ENCODE peak calls at places on chromosomes 12 and 14, in ten cellular contexts. M is pancreas, X is upper lobe of left lung, S is fibroblast of the aortic adventitia, L is AG09309, U is bronchial epithelial cell, N is fibroblast of pulmonary artery, I is AG04450, B is ovary, R is HCT116. V is an unnamed sample.

GRCh38 chr12:30753233-30753632 is 1.5 kb downstream of the CAPRIN2 start:
- DNase-seq in M (no peak), X (no peak), S (peak; percentile 52), L (no peak), U (peak; percentile 29), N (peak; percentile 64), I (no peak), B (no peak), R (no peak), V (peak; percentile 44)

GRCh38 chr12:32400114-32400672 is 835 bp downstream of the FGD4 start:
- DNase-seq in M (no peak), X (no peak), S (no peak), L (no peak), U (peak; percentile 59), N (peak; percentile 20), I (no peak), B (no peak), R (peak; percentile 7), V (peak; percentile 70)

GRCh38 chr12:15404485-15404884 is 82.2 kb downstream of the PTPRO start:
- DNase-seq in M (no peak), X (no peak), S (peak; percentile 16), L (no peak), U (peak; percentile 81), N (peak; percentile 44), I (no peak), B (no peak), R (no peak), V (peak; percentile 62)

GRCh38 chr12:117521327-117521726 is 159.9 kb upstream of the NOS1 start:
- DNase-seq in M (no peak), X (no peak), S (no peak), L (peak; percentile 31), U (no peak), N (no peak), I (no peak), B (no peak), R (no peak), V (no peak)

GRCh38 chr12:8742501-8742900 is 44.7 kb downstream of the RIMKLB start:
- DNase-seq in M (no peak), X (no peak), S (peak; percentile 71), L (peak; percentile 28), U (peak; percentile 57), N (peak; percentile 49), I (peak; percentile 11), B (no peak), R (no peak), V (peak; percentile 76)

GRCh38 chr14:59028476-59029202 is 159.8 kb upstream of the DAAM1 start:
- DNase-seq in M (peak; percentile 68), X (no peak), S (peak; percentile 96), L (peak; percentile 93), U (peak; percentile 52), N (peak; percentile 90), I (peak; percentile 93), B (peak; percentile 56), R (peak; percentile 68), V (peak; percentile 71)

GRCh38 chr12:23719493-23719892 is 230.0 kb downstream of the SOX5 start:
- DNase-seq in M (no peak), X (no peak), S (no peak), L (no peak), U (no peak), N (no peak), I (no peak), B (no peak), R (no peak), V (no peak)

GRCh38 chr12:3720772-3721171 is 32.1 kb downstream of the CRACR2A start:
- DNase-seq in M (no peak), X (no peak), S (no peak), L (no peak), U (no peak), N (no peak), I (no peak), B (no peak), R (no peak), V (no peak)

GRCh38 chr12:68294246-68294645 is 37.9 kb downstream of the MDM1 start:
- DNase-seq in M (no peak), X (no peak), S (no peak), L (no peak), U (no peak), N (no peak), I (no peak), B (no peak), R (no peak), V (no peak)

GRCh38 chr14:64193821-64194220 is 100.3 kb downstream of the ESR2 start:
- DNase-seq in M (no peak), X (no peak), S (no peak), L (no peak), U (no peak), N (no peak), I (no peak), B (no peak), R (no peak), V (peak; percentile 43)

GRCh38 chr12:122471324-122472226 is 29.2 kb downstream of the ZCCHC8 start:
- DNase-seq in M (no peak), X (no peak), S (peak; percentile 90), L (peak; percentile 57), U (peak; percentile 77), N (peak; percentile 86), I (peak; percentile 59), B (no peak), R (peak; percentile 42), V (peak; percentile 80)

DNA sequence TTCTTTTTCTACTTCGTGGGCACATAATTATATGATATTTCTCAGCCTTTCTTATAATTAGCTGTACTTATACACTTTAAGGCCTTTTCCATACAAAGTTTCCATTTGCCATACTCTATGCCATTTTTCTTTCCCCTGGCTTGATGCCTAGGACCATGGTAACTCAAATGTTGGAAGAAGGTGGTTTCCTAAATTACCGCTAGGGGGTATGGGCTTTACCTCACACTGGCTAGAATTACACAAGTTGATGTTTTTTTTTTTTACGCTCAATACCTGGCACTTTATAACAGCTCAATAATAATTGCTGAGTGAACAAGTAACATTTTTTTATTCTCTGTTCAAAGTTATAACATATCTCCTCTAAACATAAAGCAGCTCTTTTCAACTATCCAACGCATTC is 306.8 kb upstream of the LRFN5 start:
- DNase-seq in M (no peak), X (no peak), S (no peak), L (no peak), U (no peak), N (no peak), I (no peak), B (no peak), R (no peak), V (no peak)
- TF ChIP-seq CTCF in M (no peak), X (no peak), S (no peak), L (no peak), U (no peak), N (no peak), I (no peak), B (no peak), R (no peak), V (no peak)

DNA sequence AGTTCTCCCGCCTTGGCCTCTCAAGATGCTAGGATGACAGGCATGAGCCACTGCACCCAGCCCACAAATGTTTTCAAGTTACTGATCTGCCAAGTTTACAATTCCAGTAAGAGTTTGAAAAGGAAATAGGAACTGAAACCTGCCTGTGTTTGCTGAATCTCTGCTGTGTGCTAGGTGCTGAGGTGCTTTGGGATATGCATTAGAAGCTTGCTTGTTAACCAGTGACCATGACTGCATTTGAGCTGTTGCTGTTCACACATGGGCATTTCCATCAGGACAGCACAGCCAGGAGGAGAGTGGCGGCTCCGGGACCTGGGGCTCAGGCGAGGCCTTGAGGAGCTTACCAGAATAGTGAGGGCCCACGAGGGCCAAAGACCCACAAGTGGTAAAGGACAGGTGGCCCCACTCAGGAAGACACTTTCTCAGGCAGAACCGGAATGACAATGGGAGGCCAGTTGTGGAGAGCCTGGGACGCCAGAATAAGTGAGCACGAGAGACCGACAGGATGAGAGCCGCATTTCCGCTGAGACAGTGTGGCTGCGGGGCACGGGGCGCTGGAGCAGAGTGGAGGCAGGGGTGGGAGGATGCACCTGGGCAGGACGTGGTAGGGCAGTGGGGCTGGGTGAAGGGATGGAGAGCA is 54.5 kb upstream of the MMP17 start:
- DNase-seq in M (no peak), X (peak; percentile 66), S (no peak), L (no peak), U (no peak), N (no peak), I (no peak), B (no peak), R (no peak), V (no peak)
- H3K4me3 ChIP-seq in M (no peak overlapping the region), X (no peak overlapping the region), S (no peak overlapping the region), L (no peak overlapping the region), U (no peak overlapping the region), N (no peak overlapping the region), I (no peak overlapping the region), B (no peak overlapping the region), R (no peak overlapping the region), V (no peak overlapping the region)

DNA sequence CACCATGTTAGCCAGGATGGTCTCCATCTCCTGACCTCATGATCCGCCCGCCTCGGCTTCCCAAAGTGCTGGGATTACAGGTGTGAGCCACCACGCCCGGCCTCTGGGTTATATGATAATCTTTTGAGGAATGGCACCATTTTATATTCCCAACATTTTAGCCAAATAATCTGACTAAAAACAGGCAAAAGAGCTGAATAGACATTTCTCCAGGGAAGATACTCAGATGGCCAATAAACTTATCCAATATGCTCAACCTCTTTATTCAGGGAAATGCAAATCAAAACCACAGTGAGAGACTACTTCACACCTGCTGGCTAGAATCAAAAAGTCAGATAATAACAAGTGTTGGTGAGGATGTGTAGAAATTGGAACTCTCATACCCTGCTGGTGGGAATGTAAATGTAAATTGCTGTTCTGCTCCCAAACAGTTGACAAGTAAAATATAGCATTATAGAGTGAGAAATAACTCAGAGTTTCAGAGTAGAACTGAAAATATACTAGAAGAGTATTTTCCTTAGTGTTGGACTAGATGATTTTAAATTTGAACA is 80.0 kb downstream of the RCOR1 start:
- DNase-seq in M (no peak), X (no peak), S (no peak), L (no peak), U (no peak), N (no peak), I (no peak), B (no peak), R (no peak), V (no peak)
- TF ChIP-seq CTCF in M (no peak), X (no peak), S (no peak), L (no peak), U (no peak), N (no peak), I (peak; percentile 12), B (no peak), R (peak; percentile 47), V (no peak)

DNA sequence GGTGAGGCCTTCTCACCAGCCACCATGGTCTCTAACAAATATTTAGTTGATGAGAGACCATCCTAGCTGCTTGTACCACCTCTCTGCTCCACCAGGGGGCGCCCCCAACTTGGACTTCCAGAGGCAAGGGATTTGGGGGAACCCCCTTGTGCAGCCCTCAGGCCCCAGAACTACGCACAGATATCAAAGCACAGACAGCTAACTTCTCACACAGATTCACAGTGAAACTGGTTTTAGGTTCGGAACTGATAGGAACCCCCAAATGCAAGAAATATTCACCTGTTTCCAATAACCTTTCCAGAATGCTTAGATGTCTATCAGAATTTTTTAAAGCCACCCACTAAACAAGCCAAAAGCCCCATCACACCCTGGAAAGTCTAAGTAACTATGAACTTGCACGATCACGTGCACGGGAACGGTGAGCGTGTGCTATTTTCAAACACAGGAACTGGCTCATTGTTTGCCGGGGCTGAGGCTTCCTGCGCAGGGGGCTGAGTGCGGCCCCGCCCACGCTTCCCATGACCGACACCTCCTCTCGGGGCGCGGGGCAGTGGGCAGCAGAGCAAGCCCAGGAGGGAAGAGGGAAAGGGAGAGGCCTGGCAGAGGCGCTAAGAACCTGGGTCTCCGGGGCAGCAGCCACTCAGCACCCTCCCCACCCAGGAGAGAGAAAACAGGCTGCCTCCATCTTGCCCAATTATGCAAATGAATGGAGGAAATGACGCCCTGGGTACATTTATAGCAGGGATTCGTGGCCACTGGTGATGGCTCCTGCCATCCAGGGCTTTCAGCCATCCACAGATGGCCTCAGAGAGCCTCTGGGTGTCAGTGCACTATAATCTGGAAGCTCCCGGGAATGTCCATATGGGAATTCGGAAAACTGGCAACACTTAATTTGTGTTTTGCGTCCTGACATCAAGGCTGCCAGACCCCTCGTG is 79.4 kb upstream of the GPR68 start:
- DNase-seq in M (peak; percentile 95), X (peak; percentile 90), S (peak; percentile 70), L (peak; percentile 25), U (peak; percentile 55), N (peak; percentile 77), I (peak; percentile 13), B (peak; percentile 87), R (peak; percentile 18), V (peak; percentile 78)
- H3K4me3 ChIP-seq in M (peak overlapping the region; percentile 19), X (peak overlapping the region; percentile 25), S (peak overlapping the region; percentile 3), L (peak overlapping the region; percentile 23), U (no peak overlapping the region), N (peak overlapping the region; percentile 23), I (peak overlapping the region; percentile 3), B (peak overlapping the region; percentile 25), R (no peak overlapping the region), V (no peak overlapping the region)

V was measured in epithelial cell of esophagus.